ENCODE peak calls at places on chromosomes 1 and 21, in eight cellular contexts. T is caudate nucleus, Z is psoas muscle, P is ELR, X is RWPE1, K is COR-L47, M is HCT116, R is foreskin keratinocyte. O is an unnamed sample.
A peak's percentile ranks its signal among the peaks of the same experiment; 100 is the strongest.

GRCh38 chr21:44344541-44345183 is 5.5 kb upstream of the CFAP410 start:
- DNase-seq in Z (no peak), X (no peak), P (no peak), K (no peak), R (no peak), M (no peak), T (no peak), O (no peak)

GRCh38 chr1:99266731-99267130 is 2.4 kb downstream of the PLPPR4 start:
- DNase-seq in Z (no peak), R (peak; percentile 1), P (peak; percentile 88), T (no peak), K (no peak), X (no peak), M (no peak), O (no peak)

GRCh38 chr1:9145714-9146113 is 16.8 kb upstream of the GPR157 start:
- DNase-seq in T (no peak), X (no peak), M (no peak), P (no peak), R (no peak), Z (no peak), K (no peak), O (no peak)

GRCh38 chr1:225881081-225882007 is 836 bp downstream of the TMEM63A start:
- DNase-seq in T (no peak), X (peak; percentile 43), R (peak; percentile 10), M (no peak), P (peak; percentile 73), K (no peak), Z (peak; percentile 63), O (no peak)

GRCh38 chr1:221117548-221117951 is 238.3 kb downstream of the HLX start:
- DNase-seq in R (no peak), P (peak; percentile 80), M (no peak), K (no peak), X (no peak), T (no peak), Z (peak; percentile 46), O (no peak)

GRCh38 chr1:86865973-86866637 is 47.8 kb downstream of the SELENOF start:
- DNase-seq in P (no peak), R (no peak), K (no peak), Z (no peak), T (no peak), M (no peak), X (no peak), O (no peak)

GRCh38 chr1:156245451-156246232 is 2.2 kb downstream of the PAQR6 start:
- DNase-seq in K (peak; percentile 40), M (no peak), P (peak; percentile 33), T (no peak), R (no peak), Z (peak; percentile 30), X (no peak), O (peak; percentile 30)

GRCh38 chr21:42975886-42976608 is 1.7 kb downstream of the PKNOX1 start:
- DNase-seq in R (no peak), K (no peak), Z (no peak), P (no peak), T (no peak), M (no peak), X (no peak), O (no peak)

GRCh38 chr1:155051342-155051776 is 243 bp downstream of the ADAM15 start:
- DNase-seq in X (peak; percentile 17), K (no peak), T (no peak), R (no peak), P (no peak), Z (no peak), M (no peak), O (no peak)

GRCh38 chr21:36654796-36655325 is 44.1 kb upstream of the SIM2 start:
- DNase-seq in T (no peak), P (no peak), Z (no peak), K (no peak), R (no peak), X (no peak), M (no peak), O (no peak)

GRCh38 chr1:222777463-222777862 is 37.4 kb upstream of the DISP1 start:
- DNase-seq in K (peak; percentile 35), T (no peak), P (no peak), Z (no peak), X (no peak), R (peak; percentile 50), M (no peak), O (peak; percentile 47)

GRCh38 chr1:41661428-41662060 is 177.1 kb upstream of the EDN2 start:
- DNase-seq in R (no peak), K (peak; percentile 18), X (no peak), T (no peak), P (no peak), M (no peak), Z (peak; percentile 31), O (no peak)

GRCh38 chr1:162726539-162726938 is 64.0 kb upstream of the HSD17B7 start:
- DNase-seq in X (no peak), M (no peak), R (no peak), T (no peak), P (no peak), Z (no peak), K (no peak), O (no peak)

GRCh38 chr1:53046930-53047329 is 15.1 kb upstream of the PODN start:
- DNase-seq in P (peak; percentile 64), M (no peak), T (no peak), K (peak; percentile 81), Z (no peak), R (no peak), X (no peak), O (no peak)